ENCODE peak calls at places on chromosomes 16 and 17, in four cellular contexts. M is H1, R is K562, U is HepG2. A is an unnamed sample.

GRCh38 chr17:888998-889401 is 90.6 kb downstream of the NXN start:
- DNase-seq in M (no peak), U (no peak), R (no peak), A (peak; percentile 24)

GRCh38 chr16:20744922-20745440 is 3.4 kb upstream of the THUMPD1 start:
- DNase-seq in U (no peak), R (peak; percentile 89), M (no peak), A (no peak)

GRCh38 chr16:28549301-28549899 is 4.3 kb upstream of the SGF29 start:
- DNase-seq in R (peak; percentile 45), M (no peak), U (peak; percentile 65), A (no peak)

GRCh38 chr17:3891626-3892094 is 1.2 kb downstream of the CAMKK1 start:
- DNase-seq in U (no peak), R (no peak), M (no peak), A (no peak)

GRCh38 chr17:80104956-80105375 is 3.6 kb downstream of the GAA start:
- DNase-seq in M (no peak), R (no peak), U (no peak), A (no peak)

GRCh38 chr16:89045181-89045815 is 48.4 kb upstream of the ACSF3 start:
- DNase-seq in M (no peak), R (no peak), U (no peak), A (no peak)

GRCh38 chr16:84182104-84182503 is 4.8 kb downstream of the TAF1C start:
- DNase-seq in R (no peak), M (no peak), U (no peak), A (no peak)

GRCh38 chr16:53048139-53048915 is 4.4 kb downstream of the CHD9NB start:
- DNase-seq in U (peak; percentile 86), M (no peak), R (no peak), A (no peak)

GRCh38 chr17:82655038-82655479 is 6.8 kb upstream of the WDR45B start:
- DNase-seq in M (no peak), U (no peak), R (no peak), A (no peak)

GRCh38 chr16:84283314-84284167 is 11.1 kb upstream of the WFDC1 start:
- DNase-seq in U (no peak), R (no peak), M (no peak), A (no peak)

GRCh38 chr17:61794242-61794641 is 69.1 kb downstream of the BRIP1 start:
- DNase-seq in U (no peak), M (no peak), R (no peak), A (no peak)

GRCh38 chr17:80652751-80653330 is 108.2 kb downstream of the RPTOR start:
- DNase-seq in M (no peak), U (no peak), R (no peak), A (no peak)

GRCh38 chr16:48522041-48522440 is 87.9 kb downstream of the N4BP1 start:
- DNase-seq in R (no peak), M (no peak), U (no peak), A (no peak)

GRCh38 chr17:82272495-82273326 is 789 bp downstream of the CSNK1D start:
- DNase-seq in U (no peak), M (no peak), R (peak; percentile 70), A (no peak)

GRCh38 chr16:90001761-90002503 is 17.3 kb downstream of the DBNDD1 start:
- DNase-seq in U (no peak), R (no peak), M (no peak), A (no peak)

GRCh38 chr17:79023886-79024771 is at the start of gene C1QTNF1:
- DNase-seq in M (no peak), R (no peak), U (no peak), A (no peak)

GRCh38 chr16:11136600-11136999 is 119.4 kb downstream of the SOCS1 start:
- DNase-seq in U (no peak), R (no peak), M (no peak), A (no peak)

GRCh38 chr16:27448531-27449433 is 46.8 kb downstream of the IL21R start:
- DNase-seq in R (no peak), M (no peak), U (peak; percentile 29), A (no peak)

DNA sequence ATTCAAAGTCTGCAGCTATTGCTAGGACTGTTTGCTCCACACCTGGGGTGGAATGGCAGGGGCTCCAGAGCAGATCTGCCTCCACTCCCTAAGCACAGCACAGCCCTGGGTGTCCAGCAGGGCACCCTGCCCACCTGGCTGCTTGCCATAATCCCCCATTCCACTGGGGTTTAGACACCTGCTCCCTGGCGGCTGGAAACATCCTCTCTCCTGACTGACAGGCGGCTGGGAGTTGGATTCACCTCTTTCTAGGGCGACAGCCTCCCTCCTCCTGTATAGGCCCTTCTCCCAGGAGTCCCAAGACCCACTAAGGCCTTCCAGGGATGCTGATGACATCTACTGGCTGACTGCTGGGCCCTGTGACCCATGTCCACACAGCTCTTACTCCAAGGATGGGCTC is 18.0 kb downstream of the HDAC5 start:
- DNase-seq in U (no peak), R (no peak), M (no peak), A (no peak)
- TF ChIP-seq CBX5 in U (no peak), R (no peak), M (no peak), A (no peak)

DNA sequence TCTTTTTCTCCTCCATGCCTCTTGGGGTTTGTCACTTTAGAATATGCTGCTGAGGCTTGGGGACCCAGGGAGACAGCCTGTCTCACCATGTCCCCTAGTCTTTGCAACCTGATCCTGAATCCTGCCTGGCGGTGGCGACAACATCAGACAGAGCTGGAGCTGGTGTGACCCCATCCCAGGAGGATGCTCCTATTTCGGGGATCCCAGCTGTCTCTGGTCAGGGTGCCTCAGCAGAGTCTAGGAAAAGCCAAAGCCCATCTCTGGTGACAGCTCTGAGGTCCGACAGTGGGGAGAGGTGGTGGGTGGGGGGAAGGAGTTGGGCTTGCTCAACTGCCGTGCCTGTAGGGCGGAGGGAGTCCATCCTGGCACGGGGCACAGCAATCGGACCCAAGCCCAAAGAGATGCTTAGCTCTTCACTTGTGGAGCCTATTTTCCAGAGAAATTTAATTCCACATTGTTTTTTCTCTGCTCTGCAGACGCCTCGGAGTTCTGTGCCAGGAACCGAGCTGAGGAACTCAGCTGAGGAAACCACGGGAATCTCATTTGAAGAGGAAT is 10.3 kb upstream of the TNS4 start:
- DNase-seq in R (no peak), U (no peak), M (no peak), A (no peak)
- TF ChIP-seq SP1 in R (no peak), U (no peak), M (no peak), A (no peak)

GRCh38 chr17:42494673-42495072 is 36.0 kb downstream of the ATP6V0A1 start:
- DNase-seq in M (no peak), U (no peak), R (no peak), A (no peak)
- TF ChIP-seq CBX5 in M (no peak), U (no peak), R (no peak), A (no peak)

DNA sequence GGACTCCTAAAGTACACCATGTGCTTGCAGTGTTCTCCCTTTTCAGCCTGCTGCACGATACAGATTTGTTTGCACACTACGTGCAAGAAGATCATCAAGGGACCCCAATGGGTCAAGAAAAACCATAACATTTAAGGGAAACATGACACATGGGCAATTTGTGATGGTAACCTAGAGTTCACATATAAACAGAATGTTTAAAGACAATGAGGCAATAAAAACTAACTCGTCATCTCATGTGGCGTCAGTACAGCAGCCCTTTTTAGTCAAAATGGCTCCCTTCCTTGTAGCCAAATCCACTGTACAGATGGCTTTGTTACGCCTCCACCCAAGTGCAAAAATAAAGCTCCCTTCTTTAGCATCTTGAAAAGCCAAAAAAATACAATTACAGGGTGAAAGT is 173.7 kb downstream of the CDK5R1 start:
- DNase-seq in U (no peak), R (no peak), M (no peak), A (no peak)
- TF ChIP-seq SP1 in U (no peak), R (no peak), M (no peak), A (no peak)

GRCh38 chr16:5354645-5355044 is 257.1 kb upstream of the EEF2KMT start:
- DNase-seq in R (no peak), U (no peak), M (no peak), A (no peak)

GRCh38 chr16:5347561-5347960 is 250.0 kb upstream of the EEF2KMT start:
- DNase-seq in R (no peak), M (no peak), U (no peak), A (no peak)

GRCh38 chr16:5349661-5350060 is 252.1 kb upstream of the EEF2KMT start:
- DNase-seq in R (no peak), U (no peak), M (no peak), A (no peak)

GRCh38 chr16:5349101-5349500 is 251.5 kb upstream of the EEF2KMT start:
- DNase-seq in U (peak; percentile 18), R (no peak), M (no peak), A (no peak)

GRCh38 chr16:5350118-5350517 is 252.5 kb upstream of the EEF2KMT start:
- DNase-seq in R (no peak), M (peak; percentile 2), U (no peak), A (no peak)
- TF ChIP-seq CBX5 in R (no peak), M (no peak), U (no peak), A (no peak)

A was measured in GM12878.